ENCODE peak calls at places on chromosomes 5 and 9, in six cellular contexts. One of them, this sample, is unnamed.

GRCh38 chr5:18754201-18754600 is 1119.9 kb downstream of the TAF11L14 start:
- DNase-seq in IMR-90: no peak
- DNase-seq in NCI-H2107: no peak
- DNase-seq in neural crest cell: no peak
- DNase-seq in fibroblast of lung: no peak
- DNase-seq in GM03348: no peak
- DNase-seq in this sample: no peak

GRCh38 chr9:75148551-75148950 is 60.2 kb downstream of the OSTF1 start:
- DNase-seq in neural crest cell: no peak
- DNase-seq in GM03348: peak
- DNase-seq in NCI-H2107: no peak
- DNase-seq in fibroblast of lung: peak
- DNase-seq in IMR-90: peak
- DNase-seq in this sample: peak

GRCh38 chr5:153352685-153353219 is 137.7 kb upstream of the GRIA1 start:
- DNase-seq in IMR-90: no peak
- DNase-seq in fibroblast of lung: no peak
- DNase-seq in NCI-H2107: no peak
- DNase-seq in GM03348: no peak
- DNase-seq in neural crest cell: no peak
- DNase-seq in this sample: peak

GRCh38 chr9:754150-754931 is 87.2 kb upstream of the DMRT1 start:
- DNase-seq in IMR-90: no peak
- DNase-seq in NCI-H2107: no peak
- DNase-seq in fibroblast of lung: no peak
- DNase-seq in neural crest cell: no peak
- DNase-seq in GM03348: no peak
- DNase-seq in this sample: no peak

GRCh38 chr5:83530186-83530585 is 58.6 kb downstream of the VCAN start:
- DNase-seq in NCI-H2107: no peak
- DNase-seq in neural crest cell: no peak
- DNase-seq in IMR-90: peak
- DNase-seq in fibroblast of lung: no peak
- DNase-seq in GM03348: no peak
- DNase-seq in this sample: peak

GRCh38 chr9:135080286-135081263 is 6.9 kb upstream of the OLFM1 start:
- DNase-seq in GM03348: no peak
- DNase-seq in neural crest cell: no peak
- DNase-seq in fibroblast of lung: no peak
- DNase-seq in IMR-90: no peak
- DNase-seq in NCI-H2107: no peak
- DNase-seq in this sample: no peak

GRCh38 chr5:5497132-5497748 is 74.8 kb downstream of the ICE1 start:
- DNase-seq in IMR-90: peak
- DNase-seq in fibroblast of lung: peak
- DNase-seq in NCI-H2107: peak
- DNase-seq in GM03348: peak
- DNase-seq in neural crest cell: peak
- DNase-seq in this sample: peak

GRCh38 chr5:84028093-84028492 is 307.4 kb upstream of the HAPLN1 start:
- DNase-seq in IMR-90: peak
- DNase-seq in GM03348: peak
- DNase-seq in fibroblast of lung: no peak
- DNase-seq in NCI-H2107: no peak
- DNase-seq in neural crest cell: no peak
- DNase-seq in this sample: peak

GRCh38 chr5:125011014-125011413 is 264.6 kb upstream of the ZNF608 start:
- DNase-seq in IMR-90: no peak
- DNase-seq in fibroblast of lung: no peak
- DNase-seq in NCI-H2107: no peak
- DNase-seq in neural crest cell: no peak
- DNase-seq in GM03348: no peak
- DNase-seq in this sample: no peak

GRCh38 chr5:82004511-82004910 is 32.7 kb downstream of the ATG10 start:
- DNase-seq in fibroblast of lung: peak
- DNase-seq in NCI-H2107: no peak
- DNase-seq in GM03348: no peak
- DNase-seq in neural crest cell: no peak
- DNase-seq in IMR-90: peak
- DNase-seq in this sample: peak